ENCODE peak calls at places on chromosomes 12 and 14, in four cellular contexts. I is prostate gland; P is naive thymus-derived CD4-positive, alpha-beta T cell; X is A549. K is an unnamed sample.
A peak's percentile ranks its signal among the peaks of the same experiment; 100 is the strongest.

GRCh38 chr14:59067135-59067894 is 121.2 kb upstream of the DAAM1 start:
- DNase-seq in I (no peak), P (no peak), X (no peak), K (no peak)

GRCh38 chr12:22283508-22283907 is 51.0 kb downstream of the ST8SIA1 start:
- DNase-seq in I (no peak), P (no peak), X (no peak), K (no peak)

GRCh38 chr12:89752331-89752730 is 43.7 kb upstream of the ATP2B1 start:
- DNase-seq in I (no peak), P (no peak), X (no peak), K (no peak)

GRCh38 chr14:99769799-99770198 is 23.4 kb upstream of the EML1 start:
- DNase-seq in I (no peak), P (no peak), X (no peak), K (no peak)

GRCh38 chr12:52846356-52846970 is 2.3 kb downstream of the KRT78 start:
- DNase-seq in I (no peak), P (no peak), X (no peak), K (no peak)

GRCh38 chr12:879641-880040 is 69.9 kb downstream of the RAD52 start:
- DNase-seq in I (no peak), P (no peak), X (no peak), K (no peak)

GRCh38 chr14:81625343-81625742 is 91.7 kb upstream of the SEL1L start:
- DNase-seq in I (no peak), P (no peak), X (peak; percentile 8), K (no peak)

GRCh38 chr12:20629414-20630156 is 65.5 kb upstream of the SLCO1C1 start:
- DNase-seq in I (peak; percentile 27), P (no peak), X (peak; percentile 61), K (no peak)

GRCh38 chr12:131090254-131091210 is 136.8 kb downstream of the ADGRD1 start:
- DNase-seq in I (no peak), P (no peak), X (no peak), K (no peak)

GRCh38 chr12:48118491-48118890 is 673 bp upstream of the PFKM start:
- DNase-seq in I (no peak), P (no peak), X (no peak), K (no peak)

GRCh38 chr12:11795192-11795909 is 145.9 kb downstream of the ETV6 start:
- DNase-seq in I (no peak), P (no peak), X (no peak), K (no peak)

GRCh38 chr12:7042847-7043246 is 17.7 kb upstream of the C1S start:
- DNase-seq in I (no peak), P (no peak), X (peak; percentile 52), K (no peak)

GRCh38 chr12:57063991-57064725 is 14.2 kb upstream of the MYO1A start:
- DNase-seq in I (no peak), P (no peak), X (no peak), K (no peak)

GRCh38 chr14:41607119-41607785 is 576 bp downstream of the LRFN5 start:
- DNase-seq in I (no peak), P (no peak), X (no peak), K (no peak)

GRCh38 chr14:90091393-90091792 is 29.6 kb downstream of the KCNK13 start:
- DNase-seq in I (no peak), P (no peak), X (no peak), K (no peak)

GRCh38 chr14:36655963-36656768 is 5.5 kb upstream of the PAX9 start:
- DNase-seq in I (no peak), P (no peak), X (peak; percentile 66), K (no peak)

GRCh38 chr12:27644446-27644845 is 51.8 kb upstream of the REP15 start:
- DNase-seq in I (no peak), P (no peak), X (no peak), K (no peak)

GRCh38 chr14:70709726-70710382 is 68.1 kb downstream of the TTC9 start:
- DNase-seq in I (no peak), P (no peak), X (no peak), K (no peak)

GRCh38 chr14:105773584-105773983 is 247.2 kb downstream of the TMEM121 start:
- DNase-seq in I (no peak), P (no peak), X (no peak), K (no peak)

GRCh38 chr14:98889107-98889835 is 382.7 kb downstream of the BCL11B start:
- DNase-seq in I (no peak), P (no peak), X (no peak), K (no peak)

GRCh38 chr12:39958377-39958776 is 147.5 kb downstream of the SLC2A13 start:
- DNase-seq in I (no peak), P (no peak), X (no peak), K (no peak)

GRCh38 chr12:12201274-12201758 is 65.5 kb downstream of the LRP6 start:
- DNase-seq in I (no peak), P (no peak), X (no peak), K (no peak)

GRCh38 chr12:82099216-82099615 is 259.0 kb downstream of the CCDC59 start:
- DNase-seq in I (no peak), P (no peak), X (no peak), K (no peak)

GRCh38 chr14:103206023-103206481 is 82.8 kb downstream of the TNFAIP2 start:
- DNase-seq in I (no peak), P (no peak), X (no peak), K (no peak)

GRCh38 chr12:109130755-109131521 is 14.6 kb downstream of the ACACB start:
- DNase-seq in I (no peak), P (no peak), X (no peak), K (no peak)

GRCh38 chr14:67653651-67654280 is 20.7 kb downstream of the VTI1B start:
- DNase-seq in I (no peak), P (no peak), X (no peak), K (no peak)

GRCh38 chr14:79383031-79383430 is 828.3 kb downstream of the DIO2 start:
- DNase-seq in I (no peak), P (no peak), X (no peak), K (no peak)

GRCh38 chr12:66025477-66025876 is 105.1 kb downstream of the LLPH start:
- DNase-seq in I (no peak), P (no peak), X (no peak), K (no peak)

GRCh38 chr12:43098766-43099550 is 453.0 kb downstream of the ADAMTS20 start:
- DNase-seq in I (no peak), P (no peak), X (no peak), K (no peak)

GRCh38 chr12:132133952-132134652 is 10.0 kb downstream of the DDX51 start:
- DNase-seq in I (no peak), P (no peak), X (no peak), K (no peak)

GRCh38 chr14:25220514-25220913 is 170.6 kb upstream of the STXBP6 start:
- DNase-seq in I (no peak), P (no peak), X (no peak), K (no peak)

GRCh38 chr14:25231006-25231405 is 181.1 kb upstream of the STXBP6 start:
- DNase-seq in I (no peak), P (no peak), X (no peak), K (no peak)

DNA sequence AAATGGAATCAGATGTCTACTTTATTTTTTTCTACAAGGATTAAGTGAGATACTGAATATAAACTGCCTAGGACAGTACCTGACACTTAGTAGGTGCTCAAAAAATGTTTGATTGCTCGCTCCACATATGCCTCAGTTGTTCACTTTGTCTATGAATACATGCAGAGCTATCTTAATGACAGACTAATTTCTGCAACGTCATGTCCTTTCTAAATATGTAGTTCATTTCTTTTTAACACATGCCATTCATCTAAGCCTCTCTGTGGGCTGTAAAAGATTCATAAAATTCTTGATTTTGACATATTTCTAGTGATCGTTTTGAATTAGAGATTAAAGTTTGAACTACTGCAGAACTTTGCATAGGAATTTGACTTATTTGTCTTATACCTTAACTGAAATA is 176.3 kb upstream of the STXBP6 start:
- DNase-seq in I (no peak), P (no peak), X (no peak), K (no peak)
- H3K9me3 ChIP-seq in I (no peaks in the 10 kb centered on the region), P (no peaks in the 10 kb centered on the region), X (no peaks in the 10 kb centered on the region), K (no peaks in the 10 kb centered on the region)

GRCh38 chr12:50916292-50916691 is 36.1 kb upstream of the HIGD1C start:
- DNase-seq in I (no peak), P (no peak), X (no peak), K (no peak)

GRCh38 chr12:50918584-50919316 is 33.6 kb upstream of the HIGD1C start:
- DNase-seq in I (no peak), P (no peak), X (no peak), K (no peak)

GRCh38 chr12:50914872-50915484 is 37.4 kb upstream of the HIGD1C start:
- DNase-seq in I (no peak), P (no peak), X (no peak), K (no peak)

DNA sequence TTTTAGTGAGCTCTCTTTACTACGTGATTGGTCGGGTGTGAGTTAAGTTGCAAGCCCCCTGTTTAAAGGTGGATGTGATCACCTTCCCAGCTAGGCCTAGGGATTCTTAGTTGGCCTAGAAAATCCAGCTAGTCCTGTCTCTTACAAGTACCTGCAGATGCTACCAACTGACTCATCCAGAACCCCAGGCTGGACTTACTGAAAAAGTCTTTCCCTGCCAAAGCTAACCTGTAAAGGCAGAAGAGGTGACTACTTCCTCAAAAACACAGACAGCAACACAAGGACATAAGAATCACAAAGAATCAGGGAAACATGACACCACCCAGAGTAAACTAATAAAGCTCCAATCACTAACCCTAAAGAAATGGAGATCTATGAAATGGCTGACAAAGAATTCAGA is 39.1 kb upstream of the HIGD1C start:
- DNase-seq in I (no peak), P (no peak), X (no peak), K (no peak)
- H3K9me3 ChIP-seq in I (no peaks in the 10 kb centered on the region), P (no peaks in the 10 kb centered on the region), X (no peaks in the 10 kb centered on the region), K (no peaks in the 10 kb centered on the region)

DNA sequence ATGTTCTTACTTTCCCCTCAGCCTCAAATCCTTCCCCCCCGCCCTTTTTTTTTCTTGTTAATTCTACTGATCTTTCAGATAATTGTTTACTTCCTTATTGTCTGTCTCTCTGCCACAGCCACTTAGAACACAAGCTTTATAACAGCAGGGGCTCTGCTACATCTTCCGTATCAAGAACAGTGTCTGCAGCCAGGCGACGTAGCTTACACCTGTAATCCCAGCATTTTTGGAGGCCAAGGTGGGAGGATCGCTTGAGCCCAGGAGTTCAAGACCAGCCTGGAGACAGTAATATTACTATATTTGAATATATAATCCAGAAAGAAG is 5.4 kb downstream of the SOS2 start:
- DNase-seq in I (no peak), P (no peak), X (no peak), K (no peak)
- H3K9me3 ChIP-seq in I (no peaks in the 10 kb centered on the region), P (no peaks in the 10 kb centered on the region), X (no peaks in the 10 kb centered on the region), K (no peaks in the 10 kb centered on the region)

GRCh38 chr14:106842687-106843086 is 1316.3 kb downstream of the TMEM121 start:
- DNase-seq in I (no peak), P (no peak), X (peak; percentile 50), K (no peak)
- H3K9me3 ChIP-seq in I (no peaks in the 10 kb centered on the region), P (no peaks in the 10 kb centered on the region), X (no peaks in the 10 kb centered on the region), K (no peaks in the 10 kb centered on the region)